ENCODE peak calls at places on chromosome X, in ten cellular contexts. Z is ovary; F is HepG2; J is neural progenitor cell; Q is CD8-positive, alpha-beta memory T cell; S is tibial nerve; H is MM.1S; X is transverse colon; O is endodermal cell; I is iPS DF 6.9. M is an unnamed sample.

GRCh38 chrX:22171287-22172060 is 101.2 kb upstream of the CBLL2 start:
- DNase-seq in Z (no peak), F (no peak), J (peak; percentile 3), Q (no peak), S (no peak), H (no peak), X (no peak), O (peak; percentile 62), I (no peak), M (no peak)

GRCh38 chrX:140343226-140343873 is 161.5 kb downstream of the SOX3 start:
- DNase-seq in Z (no peak), F (no peak), J (no peak), Q (no peak), S (no peak), H (no peak), X (no peak), O (no peak), I (no peak), M (no peak)

GRCh38 chrX:154775611-154776349 is 13.1 kb downstream of the DKC1 start:
- DNase-seq in Z (no peak), F (no peak), J (no peak), Q (no peak), S (no peak), H (peak; percentile 19), X (no peak), O (no peak), I (no peak), M (peak; percentile 6)

GRCh38 chrX:95893632-95894031 is 791.0 kb upstream of the DIAPH2 start:
- DNase-seq in Z (no peak), F (no peak), J (no peak), Q (no peak), S (no peak), H (no peak), X (no peak), O (no peak), I (no peak), M (no peak)

GRCh38 chrX:49309401-49309981 is 6.0 kb downstream of the GAGE10 start:
- DNase-seq in Z (no peak), F (no peak), J (peak; percentile 7), Q (no peak), S (no peak), H (no peak), X (no peak), O (peak; percentile 63), I (peak; percentile 39), M (peak; percentile 39)

GRCh38 chrX:49198540-49199314 is 1.3 kb downstream of the SYP start:
- DNase-seq in Z (no peak), F (no peak), J (no peak), Q (no peak), S (no peak), H (no peak), X (no peak), O (no peak), I (no peak), M (no peak)

GRCh38 chrX:86806786-86807185 is 658.5 kb downstream of the DACH2 start:
- DNase-seq in Z (no peak), F (peak; percentile 6), J (peak; percentile 40), Q (no peak), S (no peak), H (peak; percentile 41), X (no peak), O (peak; percentile 62), I (peak; percentile 20), M (no peak)

GRCh38 chrX:9851890-9852289 is 65.7 kb downstream of the SHROOM2 start:
- DNase-seq in Z (no peak), F (no peak), J (no peak), Q (no peak), S (no peak), H (no peak), X (no peak), O (no peak), I (no peak), M (no peak)

GRCh38 chrX:42385730-42386129 is 392.2 kb downstream of the PPP1R2C start:
- DNase-seq in Z (no peak), F (no peak), J (no peak), Q (no peak), S (no peak), H (no peak), X (no peak), O (no peak), I (no peak), M (no peak)

GRCh38 chrX:153953342-153953830 is 8.9 kb upstream of the RENBP start:
- DNase-seq in Z (peak; percentile 87), F (peak; percentile 14), J (peak; percentile 71), Q (peak; percentile 65), S (peak; percentile 41), H (peak; percentile 56), X (peak; percentile 81), O (peak; percentile 92), I (no peak), M (peak; percentile 48)

GRCh38 chrX:42955349-42955748 is 177.4 kb upstream of the PPP1R2C start:
- DNase-seq in Z (no peak), F (no peak), J (no peak), Q (no peak), S (no peak), H (peak; percentile 25), X (no peak), O (no peak), I (no peak), M (no peak)

GRCh38 chrX:111095974-111096870 is at the start of gene PAK3:
- DNase-seq in Z (peak; percentile 68), F (no peak), J (peak; percentile 79), Q (no peak), S (no peak), H (peak; percentile 15), X (peak; percentile 14), O (peak; percentile 87), I (no peak), M (peak; percentile 13)

GRCh38 chrX:40175416-40176255 is 77.9 kb upstream of the BCOR start:
- DNase-seq in Z (peak; percentile 76), F (peak; percentile 47), J (peak; percentile 62), Q (peak; percentile 57), S (no peak), H (peak; percentile 77), X (peak; percentile 80), O (peak; percentile 90), I (no peak), M (peak; percentile 78)

GRCh38 chrX:94831364-94831763 is 1157.4 kb downstream of the FAM133A start:
- DNase-seq in Z (no peak), F (no peak), J (peak; percentile 8), Q (no peak), S (no peak), H (peak; percentile 31), X (no peak), O (no peak), I (no peak), M (no peak)

GRCh38 chrX:152819271-152819670 is 11.3 kb downstream of the CETN2 start:
- DNase-seq in Z (no peak), F (no peak), J (no peak), Q (no peak), S (no peak), H (no peak), X (no peak), O (no peak), I (no peak), M (no peak)

GRCh38 chrX:124555036-124555595 is 208.8 kb downstream of the SH2D1A start:
- DNase-seq in Z (no peak), F (no peak), J (no peak), Q (no peak), S (no peak), H (no peak), X (no peak), O (no peak), I (no peak), M (no peak)

GRCh38 chrX:65601126-65601525 is 66.3 kb upstream of the MSN start:
- DNase-seq in Z (no peak), F (no peak), J (no peak), Q (no peak), S (no peak), H (no peak), X (no peak), O (no peak), I (no peak), M (no peak)
- H3K4me1 ChIP-seq in Z (no peaks in the 10 kb centered on the region), F (no peaks in the 10 kb centered on the region), J (no peaks in the 10 kb centered on the region), Q (peaks cover 65% of the 10 kb centered on the region), S (peaks cover 43% of the 10 kb centered on the region), H (peaks cover 20% of the 10 kb centered on the region), X (peaks cover 3% of the 10 kb centered on the region), O (no peaks in the 10 kb centered on the region), I (no peaks in the 10 kb centered on the region), M (peaks cover under 1% of the 10 kb centered on the region)

GRCh38 chrX:13341491-13342101 is 21.7 kb upstream of the ATXN3L start:
- DNase-seq in Z (no peak), F (no peak), J (no peak), Q (no peak), S (no peak), H (no peak), X (no peak), O (no peak), I (no peak), M (no peak)

GRCh38 chrX:13345037-13345436 is 25.2 kb upstream of the ATXN3L start:
- DNase-seq in Z (no peak), F (no peak), J (no peak), Q (no peak), S (no peak), H (no peak), X (no peak), O (no peak), I (no peak), M (no peak)

DNA sequence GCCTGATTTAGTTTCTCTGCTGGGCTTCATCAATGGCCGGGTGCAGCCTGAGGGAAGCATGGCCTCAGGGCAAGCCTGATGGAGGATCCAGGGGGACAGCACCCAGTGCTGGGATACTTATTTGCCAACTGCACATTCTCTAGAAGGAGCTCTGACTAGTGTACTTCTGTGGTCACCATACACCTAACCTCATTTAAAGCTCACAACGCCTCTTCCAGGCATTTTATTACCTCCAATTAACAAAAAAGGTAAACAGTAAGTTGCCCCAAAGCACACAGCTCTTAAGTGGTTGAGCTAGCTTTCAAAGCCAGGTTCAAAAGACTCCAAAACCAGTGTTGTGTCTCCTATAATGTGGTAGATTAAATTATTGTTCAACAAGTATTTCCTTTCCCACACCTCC is 26.8 kb upstream of the ATXN3L start:
- DNase-seq in Z (no peak), F (no peak), J (no peak), Q (no peak), S (no peak), H (no peak), X (no peak), O (no peak), I (no peak), M (no peak)
- H3K36me3 ChIP-seq in Z (no peaks in the 10 kb centered on the region), F (no peaks in the 10 kb centered on the region), J (no peaks in the 10 kb centered on the region), Q (no peaks in the 10 kb centered on the region), S (no peaks in the 10 kb centered on the region), H (no peaks in the 10 kb centered on the region), X (no peaks in the 10 kb centered on the region), O (no peaks in the 10 kb centered on the region), I (no peaks in the 10 kb centered on the region), M (no peaks in the 10 kb centered on the region)

DNA sequence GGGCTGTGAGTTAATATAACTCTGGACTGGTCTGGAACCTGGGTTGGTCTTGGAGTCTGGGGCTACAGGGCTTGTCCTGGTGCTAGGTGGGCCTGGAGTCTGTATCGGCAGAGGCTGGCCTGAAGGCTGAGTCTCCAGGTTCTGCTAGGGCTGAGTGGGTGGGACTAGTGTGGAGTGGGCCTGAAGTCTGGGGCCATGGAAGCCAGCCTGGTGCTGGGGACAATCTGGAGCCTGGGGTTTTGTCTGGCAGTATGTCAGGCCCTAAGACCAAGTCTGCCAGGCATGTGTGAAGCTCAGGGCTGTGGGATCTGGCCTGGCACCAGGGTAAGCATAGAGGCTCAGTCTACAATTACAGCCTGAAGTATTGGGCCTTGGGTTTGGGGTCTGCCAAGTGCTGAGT is 742.6 kb upstream of the GRIA3 start:
- DNase-seq in Z (no peak), F (no peak), J (no peak), Q (no peak), S (no peak), H (no peak), X (no peak), O (no peak), I (no peak), M (no peak)
- H3K9me3 ChIP-seq in Z (no peaks in the 10 kb centered on the region), F (peaks cover 37% of the 10 kb centered on the region), J (peaks cover 8% of the 10 kb centered on the region), Q (no peaks in the 10 kb centered on the region), S (no peaks in the 10 kb centered on the region), H (no peaks in the 10 kb centered on the region), X (no peaks in the 10 kb centered on the region), O (no peaks in the 10 kb centered on the region), I (no peaks in the 10 kb centered on the region), M (no peaks in the 10 kb centered on the region)

GRCh38 chrX:13932416-13932815 is 97.3 kb downstream of the GEMIN8 start:
- DNase-seq in Z (no peak), F (no peak), J (no peak), Q (no peak), S (no peak), H (no peak), X (no peak), O (no peak), I (no peak), M (no peak)
- H3K4me1 ChIP-seq in Z (no peaks in the 10 kb centered on the region), F (no peaks in the 10 kb centered on the region), J (peaks cover 15% of the 10 kb centered on the region), Q (no peaks in the 10 kb centered on the region), S (no peaks in the 10 kb centered on the region), H (no peaks in the 10 kb centered on the region), X (no peaks in the 10 kb centered on the region), O (no peaks in the 10 kb centered on the region), I (no peaks in the 10 kb centered on the region), M (no peaks in the 10 kb centered on the region)